ENCODE peak calls at places on chromosomes 4 and X, in six cellular contexts. One of them, this sample, is unnamed.
A peak's percentile ranks its signal among the peaks of the same experiment; 100 is the strongest.

GRCh38 chr4:175253184-175253902 is 335.2 kb downstream of the ADAM29 start:
- DNase-seq in GM12891: no peak
- DNase-seq in HepG2: no peak
- DNase-seq in GM12878: no peak
- DNase-seq in K562: no peak
- DNase-seq in H1: no peak
- DNase-seq in this sample: no peak

GRCh38 chr4:14749910-14750309 is 252.4 kb upstream of the CPEB2 start:
- DNase-seq in GM12891: no peak
- DNase-seq in HepG2: no peak
- DNase-seq in GM12878: no peak
- DNase-seq in K562: no peak
- DNase-seq in H1: no peak
- DNase-seq in this sample: no peak

GRCh38 chr4:170008376-170008775 is 17.8 kb downstream of the MFAP3L start:
- DNase-seq in GM12891: no peak
- DNase-seq in HepG2: no peak
- DNase-seq in GM12878: no peak
- DNase-seq in K562: no peak
- DNase-seq in H1: no peak
- DNase-seq in this sample: no peak

GRCh38 chr4:972651-973424 is 531 bp downstream of the DGKQ start:
- DNase-seq in GM12891: peak; percentile 77
- DNase-seq in HepG2: no peak
- DNase-seq in GM12878: no peak
- DNase-seq in K562: peak; percentile 74
- DNase-seq in H1: no peak
- DNase-seq in this sample: peak; percentile 66

GRCh38 chr4:20378181-20378580 is 126.5 kb downstream of the SLIT2 start:
- DNase-seq in GM12891: no peak
- DNase-seq in HepG2: no peak
- DNase-seq in GM12878: no peak
- DNase-seq in K562: no peak
- DNase-seq in H1: no peak
- DNase-seq in this sample: no peak

GRCh38 chr4:139917896-139918295 is 236.1 kb downstream of the MAML3 start:
- DNase-seq in GM12891: no peak
- DNase-seq in HepG2: no peak
- DNase-seq in GM12878: no peak
- DNase-seq in K562: no peak
- DNase-seq in H1: no peak
- DNase-seq in this sample: no peak

GRCh38 chrX:31670245-31670644 is 598.4 kb upstream of the FTHL17 start:
- DNase-seq in GM12891: no peak
- DNase-seq in HepG2: no peak
- DNase-seq in GM12878: no peak
- DNase-seq in K562: no peak
- DNase-seq in H1: no peak
- DNase-seq in this sample: no peak

GRCh38 chr4:30904161-30904560 is 184.0 kb downstream of the PCDH7 start:
- DNase-seq in GM12891: no peak
- DNase-seq in HepG2: no peak
- DNase-seq in GM12878: no peak
- DNase-seq in K562: no peak
- DNase-seq in H1: no peak
- DNase-seq in this sample: no peak

GRCh38 chr4:171519457-171519856 is 293.7 kb upstream of the GALNTL6 start:
- DNase-seq in GM12891: no peak
- DNase-seq in HepG2: no peak
- DNase-seq in GM12878: no peak
- DNase-seq in K562: no peak
- DNase-seq in H1: no peak
- DNase-seq in this sample: no peak

GRCh38 chr4:6692806-6693205 is 872 bp upstream of the S100P start:
- DNase-seq in GM12891: no peak
- DNase-seq in HepG2: peak; percentile 59
- DNase-seq in GM12878: no peak
- DNase-seq in K562: no peak
- DNase-seq in H1: no peak
- DNase-seq in this sample: no peak

GRCh38 chr4:14059006-14059405 is 431.5 kb upstream of the BOD1L1 start:
- DNase-seq in GM12891: no peak
- DNase-seq in HepG2: no peak
- DNase-seq in GM12878: no peak
- DNase-seq in K562: no peak
- DNase-seq in H1: no peak
- DNase-seq in this sample: no peak

GRCh38 chr4:8860892-8861575 is 10.6 kb downstream of the HMX1 start:
- DNase-seq in GM12891: no peak
- DNase-seq in HepG2: no peak
- DNase-seq in GM12878: no peak
- DNase-seq in K562: peak; percentile 47
- DNase-seq in H1: no peak
- DNase-seq in this sample: no peak

GRCh38 chrX:150007356-150007755 is 69.1 kb upstream of the EOLA2 start:
- DNase-seq in GM12891: no peak
- DNase-seq in HepG2: no peak
- DNase-seq in GM12878: no peak
- DNase-seq in K562: no peak
- DNase-seq in H1: no peak
- DNase-seq in this sample: no peak

GRCh38 chrX:40377684-40378083 is 203.1 kb upstream of the ATP6AP2 start:
- DNase-seq in GM12891: no peak
- DNase-seq in HepG2: no peak
- DNase-seq in GM12878: no peak
- DNase-seq in K562: no peak
- DNase-seq in H1: no peak
- DNase-seq in this sample: no peak

GRCh38 chr4:108031427-108032083 is 41.9 kb downstream of the HADH start:
- DNase-seq in GM12891: no peak
- DNase-seq in HepG2: no peak
- DNase-seq in GM12878: no peak
- DNase-seq in K562: no peak
- DNase-seq in H1: no peak
- DNase-seq in this sample: no peak

GRCh38 chr4:160928482-160928881 is 1235.3 kb downstream of the FSTL5 start:
- DNase-seq in GM12891: no peak
- DNase-seq in HepG2: no peak
- DNase-seq in GM12878: no peak
- DNase-seq in K562: no peak
- DNase-seq in H1: no peak
- DNase-seq in this sample: no peak

GRCh38 chr4:1630266-1630665 is 53.8 kb downstream of the FAM53A start:
- DNase-seq in GM12891: no peak
- DNase-seq in HepG2: no peak
- DNase-seq in GM12878: no peak
- DNase-seq in K562: no peak
- DNase-seq in H1: no peak
- DNase-seq in this sample: no peak

GRCh38 chrX:119606508-119607389 is 525 bp upstream of the NKRF start:
- DNase-seq in GM12891: no peak
- DNase-seq in HepG2: no peak
- DNase-seq in GM12878: no peak
- DNase-seq in K562: no peak
- DNase-seq in H1: no peak
- DNase-seq in this sample: no peak

GRCh38 chrX:23012162-23012561 is 12.4 kb downstream of the DDX53 start:
- DNase-seq in GM12891: no peak
- DNase-seq in HepG2: no peak
- DNase-seq in GM12878: no peak
- DNase-seq in K562: no peak
- DNase-seq in H1: no peak
- DNase-seq in this sample: no peak

GRCh38 chr4:184732126-184732525 is 1.8 kb downstream of the CENPU start:
- DNase-seq in GM12891: no peak
- DNase-seq in HepG2: no peak
- DNase-seq in GM12878: no peak
- DNase-seq in K562: no peak
- DNase-seq in H1: no peak
- DNase-seq in this sample: no peak

GRCh38 chr4:133149932-133150642 is 993 bp downstream of the PCDH10 start:
- DNase-seq in GM12891: no peak
- DNase-seq in HepG2: no peak
- DNase-seq in GM12878: no peak
- DNase-seq in K562: no peak
- DNase-seq in H1: no peak
- DNase-seq in this sample: no peak

GRCh38 chr4:29983890-29984289 is 736.3 kb upstream of the PCDH7 start:
- DNase-seq in GM12891: no peak
- DNase-seq in HepG2: no peak
- DNase-seq in GM12878: no peak
- DNase-seq in K562: no peak
- DNase-seq in H1: no peak
- DNase-seq in this sample: no peak

GRCh38 chrX:18574591-18574990 is 97.3 kb downstream of the RS1 start:
- DNase-seq in GM12891: no peak
- DNase-seq in HepG2: no peak
- DNase-seq in GM12878: no peak
- DNase-seq in K562: no peak
- DNase-seq in H1: no peak
- DNase-seq in this sample: no peak

GRCh38 chr4:107472265-107472948 is 247.6 kb downstream of the PAPSS1 start:
- DNase-seq in GM12891: no peak
- DNase-seq in HepG2: no peak
- DNase-seq in GM12878: no peak
- DNase-seq in K562: no peak
- DNase-seq in H1: no peak
- DNase-seq in this sample: no peak

GRCh38 chrX:101595739-101596419 is 21.9 kb downstream of the ARMCX6 start:
- DNase-seq in GM12891: peak; percentile 32
- DNase-seq in HepG2: peak; percentile 17
- DNase-seq in GM12878: peak; percentile 62
- DNase-seq in K562: peak; percentile 26
- DNase-seq in H1: no peak
- DNase-seq in this sample: peak; percentile 29

GRCh38 chr4:187175197-187175596 is 451.5 kb upstream of the FAT1 start:
- DNase-seq in GM12891: no peak
- DNase-seq in HepG2: peak; percentile 2
- DNase-seq in GM12878: no peak
- DNase-seq in K562: no peak
- DNase-seq in H1: no peak
- DNase-seq in this sample: no peak

GRCh38 chr4:122118243-122118642 is 33.9 kb upstream of the BLTP1 start:
- DNase-seq in GM12891: no peak
- DNase-seq in HepG2: no peak
- DNase-seq in GM12878: no peak
- DNase-seq in K562: peak; percentile 12
- DNase-seq in H1: no peak
- DNase-seq in this sample: no peak

GRCh38 chr4:78517050-78517652 is 34.4 kb upstream of the ANXA3 start:
- DNase-seq in GM12891: no peak
- DNase-seq in HepG2: peak; percentile 11
- DNase-seq in GM12878: no peak
- DNase-seq in K562: peak; percentile 18
- DNase-seq in H1: no peak
- DNase-seq in this sample: no peak

GRCh38 chr4:146957252-146957651 is 11.6 kb upstream of the TTC29 start:
- DNase-seq in GM12891: no peak
- DNase-seq in HepG2: no peak
- DNase-seq in GM12878: no peak
- DNase-seq in K562: no peak
- DNase-seq in H1: no peak
- DNase-seq in this sample: no peak

DNA sequence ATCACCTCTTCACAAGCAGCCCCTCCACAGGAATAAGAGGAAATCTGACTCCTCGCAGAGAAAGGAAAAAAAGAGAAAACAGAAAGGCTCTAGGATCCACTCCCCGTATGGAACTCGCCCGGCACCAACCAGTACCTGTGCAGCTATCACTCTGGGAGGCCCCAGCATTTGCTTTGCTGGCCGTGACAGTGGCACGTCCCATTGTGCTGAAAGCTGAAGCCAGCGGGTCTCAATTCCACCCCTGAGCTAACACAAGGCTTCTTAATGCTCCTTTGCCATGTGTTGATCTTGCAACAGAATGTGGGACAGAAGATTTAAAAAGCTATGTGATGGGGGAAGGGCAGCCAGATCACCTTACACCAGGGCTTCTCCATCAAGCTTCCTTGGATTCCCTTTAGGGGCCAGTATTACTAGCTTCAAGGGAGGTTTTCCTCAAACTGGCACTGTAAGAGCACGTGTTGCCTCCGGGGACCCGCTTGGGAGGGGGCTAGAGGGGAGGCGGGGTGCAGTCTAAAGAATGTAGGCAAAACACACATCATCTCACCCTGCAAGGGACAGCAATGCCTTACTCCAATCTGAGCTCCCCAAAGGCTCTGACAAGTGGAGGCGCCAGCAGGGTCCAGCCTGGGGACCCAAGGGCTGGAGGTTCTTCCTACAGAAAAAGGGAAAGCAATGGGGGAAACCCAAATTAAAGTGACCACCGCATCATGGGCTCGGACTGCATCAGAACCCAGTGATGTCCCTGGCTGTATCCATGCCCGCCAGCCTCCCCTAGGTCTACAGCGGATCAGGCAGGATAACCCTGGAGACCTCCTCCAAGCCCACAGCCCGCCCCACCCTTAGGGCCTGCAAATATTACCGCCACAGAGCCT is 1.2 kb downstream of the USP46 start:
- DNase-seq in GM12891: no peak
- DNase-seq in HepG2: no peak
- DNase-seq in GM12878: no peak
- DNase-seq in K562: no peak
- DNase-seq in H1: peak; percentile 70
- DNase-seq in this sample: no peak
- TF ChIP-seq POLR2AphosphoS5 in GM12891: no peak
- TF ChIP-seq POLR2AphosphoS5 in HepG2: no peak
- TF ChIP-seq POLR2AphosphoS5 in GM12878: no peak
- TF ChIP-seq POLR2AphosphoS5 in K562: no peak
- TF ChIP-seq POLR2AphosphoS5 in H1: no peak
- TF ChIP-seq POLR2AphosphoS5 in this sample: no peak

GRCh38 chr4:95102391-95102790 is 344.6 kb downstream of the BMPR1B start:
- DNase-seq in GM12891: no peak
- DNase-seq in HepG2: no peak
- DNase-seq in GM12878: no peak
- DNase-seq in K562: no peak
- DNase-seq in H1: no peak
- DNase-seq in this sample: no peak
- TF ChIP-seq POLR2A in GM12891: no peak
- TF ChIP-seq POLR2A in HepG2: no peak
- TF ChIP-seq POLR2A in GM12878: no peak
- TF ChIP-seq POLR2A in K562: no peak
- TF ChIP-seq POLR2A in H1: no peak
- TF ChIP-seq POLR2A in this sample: no peak

DNA sequence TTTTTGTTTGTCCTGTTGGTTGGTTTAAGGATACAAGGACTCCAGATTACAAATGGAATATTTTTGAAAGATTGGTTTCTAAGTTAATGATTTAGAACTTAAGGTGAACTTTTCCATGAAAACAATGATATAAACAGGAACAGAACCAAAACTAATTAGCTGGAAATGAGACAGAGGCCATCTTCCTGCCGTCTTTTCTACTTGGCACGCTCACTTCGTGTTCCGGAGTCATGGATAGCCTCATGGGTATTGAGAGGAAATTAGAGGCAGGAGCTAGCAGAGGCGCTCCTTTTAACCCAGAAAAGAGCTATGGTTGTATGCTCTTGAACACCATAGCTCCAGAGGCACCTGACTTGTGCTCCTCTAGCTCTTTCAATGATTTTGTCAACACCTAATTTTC is 2.4 kb downstream of the FAM241A start:
- DNase-seq in GM12891: no peak
- DNase-seq in HepG2: no peak
- DNase-seq in GM12878: no peak
- DNase-seq in K562: no peak
- DNase-seq in H1: no peak
- DNase-seq in this sample: no peak
- TF ChIP-seq TAF1 in GM12891: no peak
- TF ChIP-seq TAF1 in HepG2: no peak
- TF ChIP-seq TAF1 in GM12878: no peak
- TF ChIP-seq TAF1 in K562: no peak
- TF ChIP-seq TAF1 in H1: no peak
- TF ChIP-seq TAF1 in this sample: no peak

GRCh38 chrX:69615779-69616519 is at the start of gene EDA:
- DNase-seq in GM12891: no peak
- DNase-seq in HepG2: peak; percentile 73
- DNase-seq in GM12878: no peak
- DNase-seq in K562: peak; percentile 78
- DNase-seq in H1: peak; percentile 57
- DNase-seq in this sample: peak; percentile 10
- TF ChIP-seq POLR2AphosphoS5 in GM12891: no peak
- TF ChIP-seq POLR2AphosphoS5 in HepG2: no peak
- TF ChIP-seq POLR2AphosphoS5 in GM12878: no peak
- TF ChIP-seq POLR2AphosphoS5 in K562: no peak
- TF ChIP-seq POLR2AphosphoS5 in H1: no peak
- TF ChIP-seq POLR2AphosphoS5 in this sample: no peak